ENCODE peak calls at places on chromosomes 6 and 20, in five cellular contexts. L is stimulated activated effector memory CD8-positive, alpha-beta T cell treated with anti-CD3 and anti-CD28 coated beads, Interleukin-12 subunit alpha, Interleukin-12 subunit beta, amount 100 ng/mL, for 72 hours; H is SK-MEL-5; F is mesothelial cell of epicardium; Q is A549. O is an unnamed sample.

GRCh38 chr6:75546401-75546800 is 52.8 kb upstream of the FILIP1 start:
- DNase-seq in L (no peak), H (peak), F (no peak), Q (peak), O (no peak)

GRCh38 chr6:16238658-16239089 is 287 bp downstream of the GMPR start:
- DNase-seq in Q (no peak), H (no peak), F (no peak), L (peak), O (no peak)

GRCh38 chr6:139172151-139172550 is 37.3 kb downstream of the HECA start:
- DNase-seq in H (no peak), F (no peak), Q (no peak), L (no peak), O (no peak)

GRCh38 chr20:30921286-30922071 is 336.0 kb upstream of the DEFB115 start:
- DNase-seq in L (no peak), F (no peak), H (no peak), Q (no peak), O (no peak)

GRCh38 chr6:26420607-26421235 is 18.6 kb downstream of the BTN3A1 start:
- DNase-seq in F (no peak), L (no peak), Q (peak), H (peak), O (peak)

GRCh38 chr6:164010446-164011071 is 596.0 kb downstream of the QKI start:
- DNase-seq in F (no peak), Q (no peak), L (no peak), H (peak), O (no peak)

GRCh38 chr6:112153926-112154621 is 66.7 kb downstream of the FAM229B start:
- DNase-seq in L (no peak), F (no peak), H (no peak), Q (peak), O (peak)

GRCh38 chr20:47382746-47383145 is 26.2 kb upstream of the ZMYND8 start:
- DNase-seq in L (no peak), Q (no peak), H (no peak), F (no peak), O (no peak)

GRCh38 chr6:150667977-150668716 is 68.5 kb downstream of the PLEKHG1 start:
- DNase-seq in L (no peak), F (peak), Q (peak), H (peak), O (peak)

GRCh38 chr20:33132858-33133615 is 34.9 kb upstream of the BPIFA2 start:
- DNase-seq in Q (no peak), L (no peak), F (no peak), H (no peak), O (no peak)

GRCh38 chr6:40907198-40907701 is 131.8 kb downstream of the UNC5CL start:
- DNase-seq in H (peak), L (no peak), F (no peak), Q (peak), O (peak)

O was measured in Daoy.